ENCODE peak calls at places on chromosomes 2 and 18, in six cellular contexts. T is foreskin fibroblast, U is Panc1, J is cardiac fibroblast, M is astrocyte of the spinal cord, V is psoas muscle. F is an unnamed sample.

GRCh38 chr2:199458017-199458805 is 472 bp upstream of the SATB2 start:
- DNase-seq in T (no peak), U (no peak), J (no peak), M (no peak), V (peak; percentile 59), F (peak; percentile 40)

GRCh38 chr2:9215680-9216079 is 9.1 kb downstream of the ASAP2 start:
- DNase-seq in T (no peak), U (no peak), J (no peak), M (peak; percentile 41), V (no peak), F (no peak)

GRCh38 chr2:85694052-85695025 is at the start of gene GNLY:
- DNase-seq in T (no peak), U (no peak), J (no peak), M (no peak), V (no peak), F (no peak)

GRCh38 chr2:81901017-81901416 is 1596.5 kb upstream of the LRRTM1 start:
- DNase-seq in T (no peak), U (no peak), J (peak; percentile 3), M (no peak), V (no peak), F (no peak)

GRCh38 chr2:223545830-223546229 is 56.3 kb downstream of the SCG2 start:
- DNase-seq in T (peak; percentile 76), U (no peak), J (no peak), M (no peak), V (no peak), F (peak; percentile 31)

GRCh38 chr18:27803957-27804356 is 373.0 kb downstream of the CDH2 start:
- DNase-seq in T (no peak), U (no peak), J (no peak), M (no peak), V (no peak), F (no peak)

GRCh38 chr2:47485177-47485576 is 82.2 kb downstream of the MSH2 start:
- DNase-seq in T (no peak), U (no peak), J (no peak), M (no peak), V (no peak), F (no peak)

GRCh38 chr2:54531558-54531957 is 75.4 kb downstream of the SPTBN1 start:
- DNase-seq in T (no peak), U (no peak), J (peak; percentile 27), M (peak; percentile 77), V (no peak), F (peak; percentile 87)

GRCh38 chr2:155913356-155913755 is 419.2 kb downstream of the NR4A2 start:
- DNase-seq in T (no peak), U (no peak), J (no peak), M (no peak), V (no peak), F (no peak)

GRCh38 chr18:32891797-32892196 is 119.0 kb upstream of the KLHL14 start:
- DNase-seq in T (no peak), U (no peak), J (no peak), M (no peak), V (no peak), F (no peak)

GRCh38 chr18:55264108-55264507 is 304.8 kb upstream of the CCDC68 start:
- DNase-seq in T (no peak), U (no peak), J (peak; percentile 45), M (peak; percentile 61), V (no peak), F (no peak)

GRCh38 chr18:48333563-48333962 is 75.6 kb downstream of the ZBTB7C start:
- DNase-seq in T (no peak), U (no peak), J (no peak), M (no peak), V (no peak), F (no peak)

GRCh38 chr2:234136461-234136860 is 86.0 kb downstream of the SPP2 start:
- DNase-seq in T (peak; percentile 20), U (no peak), J (no peak), M (peak; percentile 20), V (no peak), F (no peak)

GRCh38 chr18:67104700-67105284 is 411.7 kb downstream of the DSEL start:
- DNase-seq in T (peak; percentile 58), U (peak; percentile 70), J (peak; percentile 76), M (peak; percentile 61), V (peak; percentile 50), F (peak; percentile 77)

GRCh38 chr2:30278419-30278818 is 47.1 kb downstream of the LBH start:
- DNase-seq in T (no peak), U (no peak), J (no peak), M (no peak), V (no peak), F (no peak)

GRCh38 chr2:36380624-36381481 is 25.3 kb downstream of the CRIM1 start:
- DNase-seq in T (peak; percentile 39), U (no peak), J (peak; percentile 87), M (peak; percentile 41), V (peak; percentile 50), F (peak; percentile 33)

GRCh38 chr2:111653103-111653624 is 230.8 kb downstream of the ANAPC1 start:
- DNase-seq in T (no peak), U (no peak), J (no peak), M (no peak), V (no peak), F (no peak)

GRCh38 chr2:8644605-8645175 is 37.2 kb upstream of the ID2 start:
- DNase-seq in T (no peak), U (no peak), J (peak; percentile 46), M (no peak), V (no peak), F (peak; percentile 9)

GRCh38 chr2:9975328-9975727 is 23.8 kb downstream of the GRHL1 start:
- DNase-seq in T (peak; percentile 64), U (peak; percentile 63), J (peak; percentile 33), M (no peak), V (no peak), F (no peak)

GRCh38 chr2:44118257-44118656 is 50.4 kb upstream of the PPM1B start:
- DNase-seq in T (peak; percentile 34), U (no peak), J (peak; percentile 50), M (no peak), V (no peak), F (peak; percentile 54)

GRCh38 chr2:66440011-66440542 is 5.2 kb downstream of the MEIS1 start:
- DNase-seq in T (peak; percentile 61), U (no peak), J (peak; percentile 53), M (peak; percentile 64), V (peak; percentile 57), F (peak; percentile 55)
- H3K4me3 ChIP-seq in T (peak overlapping the region; percentile 72), U (peak overlapping the region; percentile 71), J (peak overlapping the region; percentile 83), M (peak overlapping the region; percentile 62), V (peak overlapping the region; percentile 70), F (peak overlapping the region; percentile 74)

GRCh38 chr2:1645761-1646476 is 98.4 kb downstream of the PXDN start:
- DNase-seq in T (no peak), U (no peak), J (no peak), M (no peak), V (no peak), F (no peak)

GRCh38 chr2:1644427-1644826 is 99.9 kb downstream of the PXDN start:
- DNase-seq in T (no peak), U (no peak), J (no peak), M (no peak), V (peak; percentile 12), F (no peak)

GRCh38 chr2:1642066-1642861 is 102.1 kb downstream of the PXDN start:
- DNase-seq in T (peak; percentile 24), U (no peak), J (peak; percentile 41), M (peak; percentile 80), V (peak; percentile 30), F (no peak)

GRCh38 chr2:1641498-1641897 is 102.8 kb downstream of the PXDN start:
- DNase-seq in T (peak; percentile 32), U (no peak), J (peak; percentile 23), M (no peak), V (no peak), F (no peak)

GRCh38 chr2:1643220-1643619 is 101.1 kb downstream of the PXDN start:
- DNase-seq in T (no peak), U (no peak), J (no peak), M (no peak), V (peak; percentile 40), F (no peak)
- TF ChIP-seq CTCF in T (no peak), U (no peak), J (no peak), M (no peak), V (no peak), F (no peak)

DNA sequence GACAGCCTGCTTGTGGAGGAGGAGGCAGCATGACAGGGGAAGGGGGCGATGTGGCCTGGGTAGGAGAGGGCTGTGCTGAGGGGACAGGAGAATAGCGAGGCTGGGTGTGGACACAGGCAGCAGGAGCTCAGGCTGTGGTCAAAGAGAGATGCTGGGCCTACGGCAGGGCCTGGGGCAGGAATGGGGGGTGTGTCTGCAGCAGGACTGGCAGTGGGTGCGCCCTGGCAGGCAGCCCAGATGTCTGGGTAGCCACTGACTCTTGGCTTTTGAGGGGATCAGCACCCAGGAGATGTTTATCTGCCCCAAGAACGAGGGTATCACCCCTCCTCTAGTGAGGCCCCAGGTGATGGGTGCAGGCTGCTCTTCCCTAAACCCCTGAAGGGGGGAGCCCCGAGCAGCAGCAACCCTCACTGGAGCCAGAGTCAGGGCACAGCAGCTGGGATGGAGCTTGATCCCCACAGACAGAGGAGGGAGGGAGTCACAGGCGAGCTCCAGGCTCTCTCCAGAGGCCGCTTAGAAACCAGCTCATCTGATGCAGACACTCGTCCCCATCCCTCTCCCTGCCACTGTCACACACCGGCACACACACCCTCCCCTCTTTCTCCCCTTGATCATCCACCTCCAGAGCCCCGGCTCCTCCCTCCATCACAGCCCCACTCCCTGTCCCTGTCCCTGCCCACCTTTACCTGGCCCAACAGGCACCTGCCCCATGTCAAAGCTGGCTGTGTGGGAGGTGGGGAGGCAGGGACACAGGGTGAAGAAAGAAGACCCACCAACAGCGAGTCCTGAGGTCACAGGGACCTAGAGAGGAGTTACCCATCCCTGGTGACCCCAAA is 29.8 kb upstream of the TNS1 start:
- DNase-seq in T (no peak), U (no peak), J (no peak), M (no peak), V (no peak), F (no peak)
- H3K4me3 ChIP-seq in T (no peak overlapping the region), U (no peak overlapping the region), J (no peak overlapping the region), M (no peak overlapping the region), V (no peak overlapping the region), F (no peak overlapping the region)

GRCh38 chr2:200509608-200510433 is at the start of gene KCTD18:
- DNase-seq in T (peak; percentile 96), U (peak; percentile 13), J (peak; percentile 91), M (peak; percentile 88), V (peak; percentile 97), F (peak; percentile 76)

GRCh38 chr2:200507179-200507578 is 2.7 kb downstream of the KCTD18 start:
- DNase-seq in T (no peak), U (no peak), J (no peak), M (no peak), V (no peak), F (no peak)

GRCh38 chr2:200509227-200509607 is 651 bp downstream of the KCTD18 start:
- DNase-seq in T (peak; percentile 38), U (no peak), J (peak; percentile 19), M (peak; percentile 16), V (no peak), F (peak; percentile 17)

GRCh38 chr2:200506679-200507078 is 3.2 kb downstream of the KCTD18 start:
- DNase-seq in T (no peak), U (no peak), J (no peak), M (no peak), V (no peak), F (no peak)
- TF ChIP-seq CTCF in T (no peak), U (no peak), J (no peak), M (no peak), V (no peak), F (no peak)

F was measured in fibroblast of mammary gland.